ENCODE peak calls at places on chromosomes 1 and 21, in eight cellular contexts. G is fibroblast of lung, W is heart left ventricle, P is AG04450, N is psoas muscle, X is GM23338, C is tibial artery, K is body of pancreas. J is an unnamed sample.

GRCh38 chr1:109723351-109723750 is 11.3 kb downstream of the GSTM5 start:
- DNase-seq in P (no peak), N (no peak), C (no peak), G (peak; percentile 27), X (no peak), K (no peak), W (no peak), J (no peak)

GRCh38 chr1:151568626-151569088 is 28.5 kb downstream of the TUFT1 start:
- DNase-seq in C (no peak), N (no peak), G (peak; percentile 7), P (no peak), K (no peak), W (no peak), X (no peak), J (no peak)

GRCh38 chr1:17210176-17210575 is 5.2 kb downstream of the PADI1 start:
- DNase-seq in K (no peak), X (no peak), P (no peak), W (no peak), G (peak; percentile 33), N (no peak), C (no peak), J (no peak)

GRCh38 chr1:23895993-23896392 is 17.2 kb downstream of the CNR2 start:
- DNase-seq in G (no peak), P (no peak), K (no peak), N (no peak), C (no peak), W (no peak), X (no peak), J (no peak)

GRCh38 chr1:71089536-71090270 is 8.9 kb upstream of the ZRANB2 start:
- DNase-seq in X (no peak), P (peak; percentile 24), K (no peak), N (no peak), C (no peak), G (peak; percentile 83), W (no peak), J (no peak)

GRCh38 chr1:205933672-205934618 is 9.3 kb downstream of the SLC26A9 start:
- DNase-seq in G (peak; percentile 83), W (no peak), P (no peak), X (no peak), N (no peak), K (peak; percentile 39), C (no peak), J (no peak)

GRCh38 chr1:58456470-58456869 is 90.1 kb downstream of the OMA1 start:
- DNase-seq in W (no peak), K (no peak), X (no peak), C (no peak), P (no peak), N (no peak), G (peak; percentile 92), J (no peak)

GRCh38 chr21:31351438-31351837 is 7.4 kb upstream of the TIAM1 start:
- DNase-seq in C (no peak), X (peak; percentile 29), W (no peak), G (peak; percentile 67), K (no peak), P (no peak), N (no peak), J (no peak)

GRCh38 chr1:98197356-98197755 is 276.5 kb upstream of the DPYD start:
- DNase-seq in C (no peak), P (no peak), G (peak; percentile 79), N (no peak), X (no peak), W (no peak), K (no peak), J (no peak)

GRCh38 chr1:116805398-116805797 is 51.2 kb downstream of the CD2 start:
- DNase-seq in X (no peak), P (no peak), N (no peak), K (no peak), W (no peak), G (no peak), C (no peak), J (no peak)

GRCh38 chr1:151534662-151535278 is 5.3 kb upstream of the TUFT1 start:
- DNase-seq in G (peak; percentile 53), K (peak; percentile 83), X (peak; percentile 85), P (no peak), W (peak; percentile 65), N (peak; percentile 80), C (peak; percentile 82), J (no peak)

GRCh38 chr1:24266398-24266941 is 52.7 kb upstream of the GRHL3 start:
- DNase-seq in N (peak; percentile 43), K (no peak), C (no peak), X (no peak), P (peak; percentile 20), W (no peak), G (peak; percentile 97), J (no peak)

GRCh38 chr1:14881775-14882672 is 271.5 kb upstream of the TMEM51 start:
- DNase-seq in W (no peak), G (peak; percentile 47), X (no peak), C (no peak), N (no peak), K (peak; percentile 26), P (no peak), J (no peak)

GRCh38 chr1:9763914-9764313 is 59.9 kb downstream of the CLSTN1 start:
- DNase-seq in N (no peak), G (no peak), W (no peak), C (no peak), X (no peak), K (no peak), P (no peak), J (no peak)

GRCh38 chr1:113057006-113057405 is 16.0 kb upstream of the LRIG2 start:
- DNase-seq in W (no peak), K (no peak), X (peak; percentile 41), C (no peak), G (no peak), P (no peak), N (no peak), J (peak; percentile 38)

GRCh38 chr1:200627548-200628222 is 7.1 kb upstream of the KIF14 start:
- DNase-seq in K (no peak), G (no peak), W (no peak), X (no peak), N (no peak), P (no peak), C (no peak), J (no peak)

GRCh38 chr1:38037481-38037939 is 9.1 kb downstream of the POU3F1 start:
- DNase-seq in C (no peak), W (no peak), P (no peak), N (no peak), X (no peak), K (peak; percentile 30), G (no peak), J (no peak)

GRCh38 chr1:93908394-93909145 is 660 bp downstream of the GCLM start:
- DNase-seq in N (peak; percentile 44), W (peak; percentile 28), K (peak; percentile 71), C (no peak), G (peak; percentile 7), P (no peak), X (peak; percentile 73), J (peak; percentile 76)

GRCh38 chr1:21064057-21064456 is 112.6 kb downstream of the EIF4G3 start:
- DNase-seq in K (no peak), G (no peak), C (no peak), W (no peak), P (no peak), N (no peak), X (no peak), J (no peak)

GRCh38 chr1:17955302-17956285 is 152.0 kb upstream of the IGSF21 start:
- DNase-seq in C (no peak), G (no peak), K (no peak), W (no peak), P (no peak), N (peak; percentile 18), X (no peak), J (no peak)

GRCh38 chr1:2344744-2345296 is 46.5 kb downstream of the MORN1 start:
- DNase-seq in W (no peak), P (no peak), K (no peak), X (no peak), C (peak; percentile 17), G (no peak), N (no peak), J (no peak)

GRCh38 chr1:217138173-217138838 is 415.1 kb upstream of the ESRRG start:
- DNase-seq in W (no peak), K (no peak), C (no peak), P (no peak), N (no peak), G (no peak), X (peak; percentile 32), J (no peak)

GRCh38 chr1:225462714-225463574 is 35.1 kb upstream of the LBR start:
- DNase-seq in C (no peak), G (no peak), K (peak; percentile 3), N (no peak), X (no peak), W (no peak), P (no peak), J (no peak)

GRCh38 chr1:34685225-34685624 is 69.6 kb upstream of the GJB5 start:
- DNase-seq in P (no peak), C (no peak), X (no peak), N (no peak), K (no peak), G (no peak), W (no peak), J (no peak)
- H3K4me3 ChIP-seq in P (no peak overlapping the region), C (no peak overlapping the region), X (no peak overlapping the region), N (no peak overlapping the region), K (no peak overlapping the region), G (no peak overlapping the region), W (no peak overlapping the region), J (no peak overlapping the region)

GRCh38 chr1:46767649-46768282 is 31.1 kb upstream of the CYP4B1 start:
- DNase-seq in W (no peak), X (no peak), N (no peak), G (no peak), C (no peak), P (no peak), K (no peak), J (no peak)
- H3K27ac ChIP-seq in W (no peak overlapping the region), X (no peak overlapping the region), N (no peak overlapping the region), G (no peak overlapping the region), C (no peak overlapping the region), P (no peak overlapping the region), K (no peak overlapping the region), J (no peak overlapping the region)

GRCh38 chr1:46735708-46736324 is 16.9 kb upstream of the EFCAB14 start:
- DNase-seq in P (peak; percentile 27), G (peak; percentile 54), W (no peak), C (no peak), K (peak; percentile 38), X (peak; percentile 86), N (no peak), J (no peak)
- TF ChIP-seq CTCF in P (peak; percentile 52), G (peak; percentile 37), W (no peak), C (no peak), K (no peak), X (peak; percentile 50), N (no peak), J (no peak)

GRCh38 chr21:43362306-43362927 is 64.5 kb downstream of the SIK1 start:
- DNase-seq in P (peak; percentile 45), W (peak; percentile 90), K (peak; percentile 47), X (peak; percentile 59), G (peak; percentile 71), N (peak; percentile 80), C (peak; percentile 58), J (peak; percentile 79)
- H3K4me3 ChIP-seq in P (peak overlapping the region; percentile 25), W (peak overlapping the region; percentile 45), K (no peak overlapping the region), X (no peak overlapping the region), G (peak overlapping the region; percentile 33), N (peak overlapping the region; percentile 57), C (peak overlapping the region; percentile 22), J (peak overlapping the region; percentile 62)